ENCODE peak calls at places on chromosomes 5 and 9, in nine cellular contexts. Y is NCI-H1105, X is nephron progenitor cell, E is right lobe of liver, H is activated T-cell treated with anti-CD3 and anti-CD28 coated beads for 48 hours, G is OCI-M1, B is Right ventricle myocardium inferior, O is HEK293T, L is Kasumi-1. V is an unnamed sample.

GRCh38 chr5:134079748-134080581 is 34.5 kb upstream of the TCF7 start:
- DNase-seq in Y (no peak), X (no peak), E (no peak), H (peak), G (no peak), B (no peak), O (no peak), L (no peak), V (no peak)

GRCh38 chr5:14270212-14270702 is 127.1 kb downstream of the TRIO start:
- DNase-seq in Y (peak), X (peak), E (no peak), H (no peak), G (peak), B (no peak), O (peak), L (peak), V (peak)

GRCh38 chr5:178201927-178202235 is 2.5 kb upstream of the HNRNPAB start:
- DNase-seq in Y (no peak), X (no peak), E (peak), H (no peak), G (no peak), B (no peak), O (no peak), L (peak), V (no peak)

GRCh38 chr5:35183243-35183955 is 46.9 kb downstream of the PRLR start:
- DNase-seq in Y (no peak), X (peak), E (peak), H (peak), G (peak), B (no peak), O (peak), L (peak), V (peak)

GRCh38 chr5:73940026-73940425 is 314.0 kb downstream of the ARHGEF28 start:
- DNase-seq in Y (no peak), X (no peak), E (no peak), H (no peak), G (no peak), B (no peak), O (no peak), L (no peak), V (no peak)

GRCh38 chr5:160167623-160168165 is 48.4 kb upstream of the PWWP2A start:
- DNase-seq in Y (no peak), X (no peak), E (no peak), H (no peak), G (no peak), B (no peak), O (no peak), L (no peak), V (no peak)

GRCh38 chr5:132473608-132474007 is 17.0 kb downstream of the IRF1 start:
- DNase-seq in Y (no peak), X (no peak), E (no peak), H (no peak), G (no peak), B (no peak), O (no peak), L (no peak), V (no peak)

GRCh38 chr5:36237756-36238155 is 4.0 kb downstream of the NADK2 start:
- DNase-seq in Y (no peak), X (no peak), E (no peak), H (no peak), G (peak), B (no peak), O (no peak), L (no peak), V (no peak)

GRCh38 chr5:128197911-128198522 is 114.5 kb downstream of the SLC12A2 start:
- DNase-seq in Y (no peak), X (no peak), E (no peak), H (no peak), G (no peak), B (no peak), O (no peak), L (no peak), V (no peak)

GRCh38 chr9:122941560-122942234 is 877 bp downstream of the RABGAP1 start:
- DNase-seq in Y (no peak), X (no peak), E (no peak), H (no peak), G (peak), B (no peak), O (no peak), L (peak), V (peak)

GRCh38 chr9:36332006-36332405 is 68.1 kb downstream of the RNF38 start:
- DNase-seq in Y (no peak), X (no peak), E (no peak), H (no peak), G (no peak), B (no peak), O (no peak), L (no peak), V (no peak)

GRCh38 chr9:8429768-8430167 is 630.2 kb upstream of the DMAC1 start:
- DNase-seq in Y (no peak), X (no peak), E (no peak), H (no peak), G (no peak), B (no peak), O (no peak), L (no peak), V (no peak)

GRCh38 chr9:87342743-87343142 is 154.9 kb upstream of the DAPK1 start:
- DNase-seq in Y (no peak), X (no peak), E (peak), H (no peak), G (no peak), B (peak), O (no peak), L (no peak), V (no peak)

GRCh38 chr9:138044485-138045383 is 167.2 kb downstream of the CACNA1B start:
- DNase-seq in Y (no peak), X (no peak), E (no peak), H (no peak), G (no peak), B (no peak), O (no peak), L (no peak), V (no peak)

GRCh38 chr5:146993876-146994530 is 115.4 kb upstream of the PPP2R2B start:
- DNase-seq in Y (no peak), X (no peak), E (no peak), H (no peak), G (no peak), B (no peak), O (no peak), L (no peak), V (no peak)

GRCh38 chr5:180180198-180180820 is 28.7 kb downstream of the RASGEF1C start:
- DNase-seq in Y (no peak), X (no peak), E (no peak), H (no peak), G (no peak), B (no peak), O (no peak), L (no peak), V (no peak)

GRCh38 chr5:173514666-173515065 is 101.8 kb downstream of the BOD1 start:
- DNase-seq in Y (no peak), X (no peak), E (no peak), H (no peak), G (no peak), B (no peak), O (no peak), L (no peak), V (no peak)

GRCh38 chr5:13771011-13771571 is 173.4 kb downstream of the DNAH5 start:
- DNase-seq in Y (no peak), X (no peak), E (no peak), H (no peak), G (no peak), B (no peak), O (no peak), L (no peak), V (no peak)

GRCh38 chr9:127500862-127501261 is 49.6 kb downstream of the LRSAM1 start:
- DNase-seq in Y (no peak), X (no peak), E (no peak), H (no peak), G (no peak), B (no peak), O (no peak), L (no peak), V (no peak)

GRCh38 chr5:150895431-150896428 is 9.1 kb downstream of the ZNF300 start:
- DNase-seq in Y (no peak), X (no peak), E (no peak), H (no peak), G (peak), B (no peak), O (no peak), L (no peak), V (no peak)

GRCh38 chr9:113568081-113568435 is 104.5 kb downstream of the RGS3 start:
- DNase-seq in Y (no peak), X (no peak), E (peak), H (no peak), G (no peak), B (no peak), O (no peak), L (no peak), V (no peak)

GRCh38 chr5:150000990-150001659 is 586 bp downstream of the HMGXB3 start:
- DNase-seq in Y (no peak), X (peak), E (peak), H (peak), G (peak), B (peak), O (peak), L (no peak), V (no peak)

GRCh38 chr5:77168884-77169254 is 41.6 kb upstream of the PDE8B start:
- DNase-seq in Y (no peak), X (no peak), E (no peak), H (no peak), G (peak), B (no peak), O (peak), L (no peak), V (no peak)

GRCh38 chr5:117623042-117623815 is 1048.6 kb upstream of the SEMA6A start:
- DNase-seq in Y (no peak), X (no peak), E (no peak), H (no peak), G (no peak), B (no peak), O (no peak), L (no peak), V (no peak)

V was measured in hepatic stellate cell.